ENCODE peak calls at places on chromosomes 13 and 19, in ten cellular contexts. X, S, M, Q, J, N, I, Y, R and B are unnamed samples.
A peak's percentile ranks its signal among the peaks of the same experiment; 100 is the strongest.

GRCh38 chr13:76762731-76763130 is 123.5 kb downstream of the KCTD12 start:
- DNase-seq in X (no peak), S (no peak), M (no peak), Q (no peak), J (no peak), N (no peak), I (no peak), Y (no peak), R (no peak), B (no peak)

GRCh38 chr13:23384111-23384510 is 49.4 kb downstream of the SACS start:
- DNase-seq in X (peak; percentile 75), S (peak; percentile 72), M (no peak), Q (peak; percentile 37), J (no peak), N (peak; percentile 84), I (no peak), Y (peak; percentile 21), R (no peak), B (no peak)

GRCh38 chr19:18439025-18439909 is 1.3 kb upstream of the ISYNA1 start:
- DNase-seq in X (peak; percentile 40), S (peak; percentile 54), M (no peak), Q (no peak), J (no peak), N (peak; percentile 68), I (no peak), Y (no peak), R (no peak), B (no peak)

GRCh38 chr19:36939153-36939552 is 23.0 kb downstream of the ZNF568 start:
- DNase-seq in X (peak; percentile 4), S (peak; percentile 12), M (no peak), Q (no peak), J (peak; percentile 28), N (peak; percentile 1), I (peak; percentile 7), Y (no peak), R (no peak), B (no peak)

GRCh38 chr13:23805015-23805583 is 84.1 kb downstream of the MIPEP start:
- DNase-seq in X (no peak), S (no peak), M (no peak), Q (no peak), J (no peak), N (no peak), I (no peak), Y (no peak), R (no peak), B (no peak)

GRCh38 chr13:49346460-49346859 is 97.4 kb downstream of the CAB39L start:
- DNase-seq in X (no peak), S (no peak), M (no peak), Q (no peak), J (peak; percentile 3), N (no peak), I (no peak), Y (no peak), R (no peak), B (no peak)

GRCh38 chr19:48881741-48882657 is 9.8 kb downstream of the PPP1R15A start:
- DNase-seq in X (no peak), S (no peak), M (no peak), Q (peak; percentile 22), J (no peak), N (peak; percentile 39), I (no peak), Y (no peak), R (no peak), B (no peak)

GRCh38 chr19:51473009-51473707 is 5.2 kb upstream of the CEACAM18 start:
- DNase-seq in X (peak; percentile 3), S (peak; percentile 67), M (peak; percentile 56), Q (peak; percentile 87), J (peak; percentile 72), N (peak; percentile 63), I (no peak), Y (peak; percentile 85), R (peak; percentile 75), B (peak; percentile 25)